ENCODE peak calls at places on chromosomes 3 and 15, in four cellular contexts. One of them, this sample, is unnamed.

GRCh38 chr3:13189639-13190375 is 116.6 kb upstream of the IQSEC1 start:
- DNase-seq in left ventricle myocardium inferior: no peak
- DNase-seq in naive thymus-derived CD4-positive, alpha-beta T cell: no peak
- DNase-seq in endothelial cell of umbilical vein: no peak
- DNase-seq in this sample: peak

GRCh38 chr3:197256836-197257444 is 41.5 kb downstream of the DLG1 start:
- DNase-seq in left ventricle myocardium inferior: no peak
- DNase-seq in naive thymus-derived CD4-positive, alpha-beta T cell: peak
- DNase-seq in endothelial cell of umbilical vein: peak
- DNase-seq in this sample: peak

GRCh38 chr15:44092221-44092620 is 102.8 kb downstream of the FRMD5 start:
- DNase-seq in left ventricle myocardium inferior: no peak
- DNase-seq in naive thymus-derived CD4-positive, alpha-beta T cell: no peak
- DNase-seq in endothelial cell of umbilical vein: no peak
- DNase-seq in this sample: peak

GRCh38 chr3:81274671-81275070 is 486.8 kb downstream of the GBE1 start:
- DNase-seq in left ventricle myocardium inferior: no peak
- DNase-seq in naive thymus-derived CD4-positive, alpha-beta T cell: no peak
- DNase-seq in endothelial cell of umbilical vein: no peak
- DNase-seq in this sample: no peak

GRCh38 chr3:99875925-99876781 is 58.5 kb downstream of the CMSS1 start:
- DNase-seq in left ventricle myocardium inferior: peak
- DNase-seq in naive thymus-derived CD4-positive, alpha-beta T cell: peak
- DNase-seq in endothelial cell of umbilical vein: peak
- DNase-seq in this sample: peak

GRCh38 chr3:12560505-12561188 is 3.8 kb downstream of the MKRN2 start:
- DNase-seq in left ventricle myocardium inferior: no peak
- DNase-seq in naive thymus-derived CD4-positive, alpha-beta T cell: no peak
- DNase-seq in endothelial cell of umbilical vein: no peak
- DNase-seq in this sample: no peak

GRCh38 chr3:31312400-31312799 is 220.3 kb upstream of the STT3B start:
- DNase-seq in left ventricle myocardium inferior: no peak
- DNase-seq in naive thymus-derived CD4-positive, alpha-beta T cell: no peak
- DNase-seq in endothelial cell of umbilical vein: no peak
- DNase-seq in this sample: peak

GRCh38 chr15:100715571-100716455 is 113.4 kb downstream of the ASB7 start:
- DNase-seq in left ventricle myocardium inferior: no peak
- DNase-seq in naive thymus-derived CD4-positive, alpha-beta T cell: no peak
- DNase-seq in endothelial cell of umbilical vein: no peak
- DNase-seq in this sample: no peak

GRCh38 chr15:64761156-64761555 is 14.2 kb downstream of the RBPMS2 start:
- DNase-seq in left ventricle myocardium inferior: no peak
- DNase-seq in naive thymus-derived CD4-positive, alpha-beta T cell: no peak
- DNase-seq in endothelial cell of umbilical vein: no peak
- DNase-seq in this sample: no peak

GRCh38 chr15:64762546-64762945 is 12.8 kb downstream of the RBPMS2 start:
- DNase-seq in left ventricle myocardium inferior: no peak
- DNase-seq in naive thymus-derived CD4-positive, alpha-beta T cell: no peak
- DNase-seq in endothelial cell of umbilical vein: no peak
- DNase-seq in this sample: no peak

GRCh38 chr15:64763021-64763420 is 12.4 kb downstream of the RBPMS2 start:
- DNase-seq in left ventricle myocardium inferior: no peak
- DNase-seq in naive thymus-derived CD4-positive, alpha-beta T cell: no peak
- DNase-seq in endothelial cell of umbilical vein: no peak
- DNase-seq in this sample: no peak

GRCh38 chr15:64763874-64764273 is 11.5 kb downstream of the RBPMS2 start:
- DNase-seq in left ventricle myocardium inferior: no peak
- DNase-seq in naive thymus-derived CD4-positive, alpha-beta T cell: no peak
- DNase-seq in endothelial cell of umbilical vein: no peak
- DNase-seq in this sample: no peak

DNA sequence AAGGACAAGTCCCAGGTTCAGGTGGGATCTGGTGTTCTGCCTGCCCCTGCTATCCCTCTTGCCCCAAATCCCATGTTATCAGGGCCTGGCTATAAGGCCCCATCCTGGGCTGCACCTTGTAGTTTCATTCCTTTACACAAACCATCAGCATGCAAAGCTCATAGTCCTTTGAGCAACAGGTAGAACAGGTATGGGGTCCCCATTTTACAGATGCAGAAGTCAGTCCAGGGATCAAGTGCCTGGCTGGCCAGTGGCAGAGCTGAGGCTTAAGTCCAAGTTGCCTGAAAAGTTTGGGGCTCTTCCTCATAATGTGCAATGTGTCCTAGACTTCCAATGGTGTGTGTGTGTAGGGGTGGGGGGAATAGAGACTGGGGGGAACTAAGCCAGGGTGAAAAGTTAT is 11.9 kb downstream of the RBPMS2 start:
- DNase-seq in left ventricle myocardium inferior: no peak
- DNase-seq in naive thymus-derived CD4-positive, alpha-beta T cell: no peak
- DNase-seq in endothelial cell of umbilical vein: no peak
- DNase-seq in this sample: no peak
- H3K27ac ChIP-seq in left ventricle myocardium inferior: peak
- H3K27ac ChIP-seq in naive thymus-derived CD4-positive, alpha-beta T cell: no peak
- H3K27ac ChIP-seq in endothelial cell of umbilical vein: no peak
- H3K27ac ChIP-seq in this sample: no peak

DNA sequence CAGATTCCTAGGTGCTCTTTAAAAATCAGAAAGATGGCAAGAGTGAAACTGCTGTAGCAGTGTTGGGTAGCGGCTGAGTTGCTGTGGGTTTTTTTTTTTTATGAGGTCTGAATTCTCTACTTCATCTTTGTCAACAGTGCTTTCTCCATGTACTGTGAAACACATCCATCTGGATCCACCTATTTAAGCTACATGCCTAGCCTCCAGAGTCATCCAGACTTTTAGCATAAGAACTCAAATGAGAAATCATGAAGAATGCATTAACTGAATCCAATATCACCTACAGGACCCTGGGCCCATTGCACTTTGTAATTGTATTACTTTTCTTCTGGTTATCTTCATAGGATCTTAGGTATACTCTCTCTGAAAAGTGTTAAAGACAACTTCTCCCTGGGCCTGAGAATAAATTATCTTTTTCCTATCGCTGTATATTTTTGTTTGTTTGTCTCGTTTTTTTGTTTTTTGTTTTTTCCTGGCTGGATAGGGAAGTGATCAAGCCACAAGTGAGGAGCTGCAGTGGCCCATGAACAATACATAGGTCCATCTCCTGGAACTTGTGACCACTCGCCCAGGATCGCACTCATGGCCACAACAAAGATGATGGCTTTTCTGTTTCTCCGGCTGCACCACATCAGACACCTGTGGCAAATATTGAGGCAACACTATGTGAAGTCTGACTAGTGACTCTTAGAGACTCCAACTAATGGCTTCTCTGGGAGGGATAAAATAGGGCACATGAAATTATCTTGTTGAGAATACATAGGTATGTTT is 609.9 kb upstream of the AGTR1 start:
- DNase-seq in left ventricle myocardium inferior: no peak
- DNase-seq in naive thymus-derived CD4-positive, alpha-beta T cell: no peak
- DNase-seq in endothelial cell of umbilical vein: no peak
- DNase-seq in this sample: no peak
- H3K4me3 ChIP-seq in left ventricle myocardium inferior: no peak
- H3K4me3 ChIP-seq in naive thymus-derived CD4-positive, alpha-beta T cell: no peak
- H3K4me3 ChIP-seq in endothelial cell of umbilical vein: no peak
- H3K4me3 ChIP-seq in this sample: no peak

GRCh38 chr15:77069521-77070121 is 1.3 kb downstream of the TSPAN3 start:
- DNase-seq in left ventricle myocardium inferior: no peak
- DNase-seq in naive thymus-derived CD4-positive, alpha-beta T cell: no peak
- DNase-seq in endothelial cell of umbilical vein: peak
- DNase-seq in this sample: no peak
- H3K27ac ChIP-seq in left ventricle myocardium inferior: peak
- H3K27ac ChIP-seq in naive thymus-derived CD4-positive, alpha-beta T cell: no peak
- H3K27ac ChIP-seq in endothelial cell of umbilical vein: peak
- H3K27ac ChIP-seq in this sample: no peak

GRCh38 chr3:148289159-148289558 is 408.5 kb upstream of the AGTR1 start:
- DNase-seq in left ventricle myocardium inferior: no peak
- DNase-seq in naive thymus-derived CD4-positive, alpha-beta T cell: no peak
- DNase-seq in endothelial cell of umbilical vein: no peak
- DNase-seq in this sample: no peak
- H3K4me3 ChIP-seq in left ventricle myocardium inferior: no peak
- H3K4me3 ChIP-seq in naive thymus-derived CD4-positive, alpha-beta T cell: no peak
- H3K4me3 ChIP-seq in endothelial cell of umbilical vein: no peak
- H3K4me3 ChIP-seq in this sample: no peak

GRCh38 chr3:51682079-51682478 is 11.0 kb downstream of the TEX264 start:
- DNase-seq in left ventricle myocardium inferior: peak
- DNase-seq in naive thymus-derived CD4-positive, alpha-beta T cell: peak
- DNase-seq in endothelial cell of umbilical vein: peak
- DNase-seq in this sample: peak

GRCh38 chr3:51684971-51685751 is 14.1 kb downstream of the TEX264 start:
- DNase-seq in left ventricle myocardium inferior: no peak
- DNase-seq in naive thymus-derived CD4-positive, alpha-beta T cell: no peak
- DNase-seq in endothelial cell of umbilical vein: peak
- DNase-seq in this sample: no peak

GRCh38 chr3:51682526-51682925 is 11.5 kb downstream of the TEX264 start:
- DNase-seq in left ventricle myocardium inferior: no peak
- DNase-seq in naive thymus-derived CD4-positive, alpha-beta T cell: no peak
- DNase-seq in endothelial cell of umbilical vein: no peak
- DNase-seq in this sample: no peak

GRCh38 chr3:51681453-51681852 is 10.4 kb downstream of the TEX264 start:
- DNase-seq in left ventricle myocardium inferior: peak
- DNase-seq in naive thymus-derived CD4-positive, alpha-beta T cell: peak
- DNase-seq in endothelial cell of umbilical vein: no peak
- DNase-seq in this sample: no peak

DNA sequence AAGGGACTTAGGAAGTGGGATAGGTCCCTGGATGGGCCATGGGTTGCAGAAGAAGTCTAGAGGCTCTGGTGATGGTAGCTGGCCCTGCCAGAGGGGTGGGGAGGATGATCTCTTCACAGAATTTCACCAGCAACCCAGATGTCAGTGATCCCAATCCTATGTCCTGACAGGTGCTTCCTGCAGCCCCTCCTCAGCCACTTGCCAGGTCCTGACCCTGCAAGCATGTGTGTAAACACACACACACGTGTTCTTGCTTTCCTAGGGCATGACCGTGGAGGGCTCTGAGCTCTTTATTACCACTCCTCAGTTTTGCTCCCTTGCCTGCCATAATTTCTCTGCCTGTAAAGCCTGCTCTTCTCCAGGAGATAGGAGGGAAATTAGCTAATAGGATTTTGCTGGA is 12.5 kb downstream of the TEX264 start:
- DNase-seq in left ventricle myocardium inferior: no peak
- DNase-seq in naive thymus-derived CD4-positive, alpha-beta T cell: no peak
- DNase-seq in endothelial cell of umbilical vein: peak
- DNase-seq in this sample: no peak
- H3K27ac ChIP-seq in left ventricle myocardium inferior: peak
- H3K27ac ChIP-seq in naive thymus-derived CD4-positive, alpha-beta T cell: peak
- H3K27ac ChIP-seq in endothelial cell of umbilical vein: no peak
- H3K27ac ChIP-seq in this sample: no peak

This sample was measured in brain microvascular endothelial cell.